ENCODE peak calls at places on chromosomes 6 and 20, in nine cellular contexts. G is glutamatergic neuron; Z is immature natural killer cell; H is stimulated activated CD4-positive, alpha-beta T cell treated with anti-CD3 and anti-CD28 coated beads, Interleukin-2, amount 100 ng/mL, for 48 hours; E is H1; W is H54; R is astrocyte of the spinal cord; L is RPMI7951; U is MCF 10A. I is an unnamed sample.

GRCh38 chr20:44909872-44910689 is at the start of gene PABPC1L:
- DNase-seq in Z (peak), L (peak), R (peak), U (peak), W (peak), E (peak), H (peak), G (peak), I (no peak)

GRCh38 chr6:16470502-16471221 is 232.3 kb downstream of the GMPR start:
- DNase-seq in E (no peak), H (no peak), G (no peak), R (no peak), Z (no peak), W (no peak), U (no peak), L (no peak), I (no peak)

GRCh38 chr6:159832941-159833340 is 32.9 kb downstream of the PNLDC1 start:
- DNase-seq in E (no peak), U (no peak), W (no peak), R (no peak), L (no peak), H (no peak), Z (no peak), G (no peak), I (no peak)

GRCh38 chr6:145147559-145147958 is 587.8 kb downstream of the EPM2A start:
- DNase-seq in R (peak), G (no peak), H (no peak), Z (no peak), L (peak), W (no peak), U (peak), E (no peak), I (no peak)

GRCh38 chr6:68777956-68778355 is 142.9 kb downstream of the ADGRB3 start:
- DNase-seq in G (no peak), R (peak), U (peak), H (no peak), W (no peak), E (no peak), Z (no peak), L (no peak), I (no peak)

GRCh38 chr6:166375013-166375412 is 7.7 kb downstream of the MPC1 start:
- DNase-seq in E (no peak), R (no peak), W (no peak), U (no peak), H (no peak), G (no peak), L (no peak), Z (no peak), I (no peak)

GRCh38 chr6:131660195-131660594 is 23.1 kb downstream of the ENPP3 start:
- DNase-seq in U (peak), L (peak), Z (no peak), E (no peak), W (no peak), G (no peak), H (no peak), R (peak), I (peak)

GRCh38 chr20:61184194-61184593 is 67.9 kb upstream of the CDH4 start:
- DNase-seq in H (no peak), Z (no peak), W (no peak), R (no peak), E (no peak), U (peak), L (peak), G (no peak), I (no peak)

GRCh38 chr6:20411544-20411943 is 9.9 kb downstream of the E2F3 start:
- DNase-seq in R (no peak), E (no peak), L (no peak), H (no peak), Z (no peak), U (no peak), G (no peak), W (no peak), I (no peak)

GRCh38 chr6:163750436-163751031 is 336.0 kb downstream of the QKI start:
- DNase-seq in Z (no peak), L (no peak), U (no peak), H (no peak), E (no peak), G (no peak), R (no peak), W (no peak), I (no peak)

GRCh38 chr20:41247523-41248370 is 69.8 kb downstream of the ZHX3 start:
- DNase-seq in U (no peak), L (no peak), R (peak), Z (no peak), G (no peak), H (no peak), E (no peak), W (no peak), I (no peak)

I was measured in HS-27A.